ENCODE peak calls at places on chromosomes 4 and X, in five cellular contexts. K is cardiac muscle cell, N is cardiac fibroblast, R is H7, M is GM12864. T is an unnamed sample.

GRCh38 chr4:152172146-152172545 is 363.7 kb downstream of the FBXW7 start:
- DNase-seq in R (no peak), K (no peak), M (no peak), N (no peak), T (no peak)

GRCh38 chrX:119477812-119478232 is 9.6 kb downstream of the SLC25A5 start:
- DNase-seq in R (no peak), N (peak), K (no peak), M (no peak), T (no peak)

GRCh38 chr4:10183462-10183861 is 66.9 kb upstream of the WDR1 start:
- DNase-seq in K (no peak), R (no peak), N (no peak), M (no peak), T (no peak)

GRCh38 chrX:112636951-112637541 is 42.7 kb downstream of the LHFPL1 start:
- DNase-seq in M (no peak), N (peak), R (no peak), K (no peak), T (no peak)

GRCh38 chr4:52051615-52052474 is 741 bp downstream of the SPATA18 start:
- DNase-seq in N (peak), K (peak), M (no peak), R (peak), T (no peak)

GRCh38 chrX:71615056-71615455 is 3.3 kb downstream of the CXCR3 start:
- DNase-seq in K (no peak), N (no peak), R (no peak), M (no peak), T (no peak)

GRCh38 chrX:9885150-9885549 is 82.0 kb upstream of the CLDN34 start:
- DNase-seq in M (peak), N (peak), R (peak), K (peak), T (peak)

GRCh38 chr4:8441499-8442091 is 1.0 kb downstream of the TRMT44 start:
- DNase-seq in R (no peak), K (no peak), M (no peak), N (no peak), T (no peak)

GRCh38 chrX:3712870-3713224 is 602 bp downstream of the PRKX start:
- DNase-seq in N (no peak), M (no peak), K (no peak), R (no peak), T (no peak)

GRCh38 chr4:86092684-86093083 is 267.2 kb downstream of the MAPK10 start:
- DNase-seq in N (peak), K (no peak), R (no peak), M (no peak), T (no peak)

GRCh38 chr4:108135549-108136209 is 33.1 kb downstream of the LEF1 start:
- DNase-seq in N (no peak), K (no peak), M (no peak), R (peak), T (no peak)

GRCh38 chrX:151596282-151596681 is 32.8 kb downstream of the PASD1 start:
- DNase-seq in K (no peak), N (no peak), R (no peak), M (no peak), T (no peak)

GRCh38 chr4:176274441-176274840 is 5.4 kb upstream of the ASB5 start:
- DNase-seq in R (no peak), N (peak), M (no peak), K (no peak), T (no peak)

GRCh38 chrX:119541188-119541587 is 24.0 kb downstream of the STEEP1 start:
- DNase-seq in K (no peak), R (no peak), M (no peak), N (peak), T (no peak)

GRCh38 chrX:140343226-140343873 is 161.5 kb downstream of the SOX3 start:
- DNase-seq in K (no peak), M (no peak), R (no peak), N (no peak), T (no peak)

GRCh38 chr4:102675142-102675541 is 85.6 kb downstream of the MANBA start:
- DNase-seq in N (peak), R (no peak), K (peak), M (no peak), T (no peak)

GRCh38 chr4:88991746-88992145 is 65.2 kb downstream of the FAM13A start:
- DNase-seq in N (no peak), M (no peak), K (no peak), R (no peak), T (no peak)

GRCh38 chr4:153468587-153468986 is 2.4 kb downstream of the TMEM131L start:
- DNase-seq in K (no peak), R (no peak), M (no peak), N (no peak), T (no peak)

GRCh38 chr4:131531087-131531486 is 1618.0 kb upstream of the PCDH10 start:
- DNase-seq in R (no peak), N (no peak), M (no peak), K (no peak), T (no peak)

GRCh38 chrX:15158736-15159406 is 111.0 kb downstream of the ASB9 start:
- DNase-seq in M (no peak), K (no peak), R (no peak), N (no peak), T (peak)

GRCh38 chrX:45803383-45803921 is 602.8 kb upstream of the DIPK2B start:
- DNase-seq in N (peak), K (no peak), R (no peak), M (no peak), T (no peak)

GRCh38 chrX:29890004-29890403 is 325.4 kb upstream of the MAGEB2 start:
- DNase-seq in K (no peak), R (no peak), N (no peak), M (no peak), T (no peak)

GRCh38 chr4:154714339-154715040 is 29.3 kb upstream of the LRAT start:
- DNase-seq in N (no peak), R (no peak), K (peak), M (no peak), T (no peak)

GRCh38 chrX:30610050-30610449 is 32.5 kb upstream of the TASL start:
- DNase-seq in N (no peak), M (no peak), K (no peak), R (no peak), T (no peak)

GRCh38 chrX:123339201-123339905 is 155.3 kb downstream of the GRIA3 start:
- DNase-seq in R (no peak), K (no peak), N (peak), M (no peak), T (no peak)

GRCh38 chrX:115650916-115651315 is 89.9 kb downstream of the PLS3 start:
- DNase-seq in N (peak), K (peak), R (peak), M (peak), T (no peak)

DNA sequence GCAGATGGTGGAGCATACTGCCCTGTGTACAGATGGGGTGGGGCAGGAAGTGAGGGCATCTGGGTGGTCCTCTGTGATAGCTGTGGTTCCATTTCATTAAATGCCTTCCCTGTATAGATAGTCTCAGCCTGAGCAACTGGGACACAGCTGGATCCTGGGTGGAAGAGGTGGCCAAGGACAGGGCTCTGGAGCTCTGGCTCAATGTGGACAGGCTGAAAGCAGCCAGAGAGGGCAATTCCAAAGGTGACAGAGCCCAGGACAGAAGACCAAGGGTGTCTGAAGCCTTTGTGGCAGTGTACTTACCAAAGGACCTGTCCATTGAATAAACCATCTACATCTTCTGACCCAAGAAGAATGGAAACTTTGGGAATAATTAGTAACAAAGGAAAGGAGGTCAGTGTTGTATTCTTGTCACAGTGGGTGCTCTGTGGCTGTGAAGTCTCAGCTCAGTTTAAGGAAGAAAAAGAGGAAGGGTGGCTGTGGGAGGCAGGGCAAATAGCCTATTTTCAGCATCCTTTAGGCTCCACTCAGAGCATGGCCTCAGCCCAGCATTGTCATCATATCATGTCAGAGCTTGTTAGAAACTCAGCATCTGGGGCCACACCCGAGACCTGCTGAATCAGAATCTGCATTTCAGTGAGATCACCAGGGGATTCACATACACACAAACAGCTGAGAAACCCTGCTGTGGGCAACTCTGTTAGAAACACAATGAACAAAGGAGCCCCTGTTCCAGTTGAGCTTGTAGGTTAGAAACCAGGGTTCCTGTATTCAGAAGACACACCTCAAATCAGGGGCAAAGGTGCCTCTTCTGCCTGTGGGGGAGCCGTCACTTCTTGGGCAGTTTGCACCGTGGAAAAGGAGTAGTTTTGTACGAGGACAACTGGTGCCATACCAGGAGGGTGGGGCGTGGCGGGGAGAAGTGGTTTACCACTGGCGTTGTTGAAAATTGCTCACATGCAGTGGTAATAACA is 168.6 kb downstream of the PTTG2 start:
- DNase-seq in M (peak), R (peak), K (no peak), N (peak), T (peak)
- H3K4me3 ChIP-seq in M (no peak), R (no peak), K (no peak), N (no peak), T (no peak)

DNA sequence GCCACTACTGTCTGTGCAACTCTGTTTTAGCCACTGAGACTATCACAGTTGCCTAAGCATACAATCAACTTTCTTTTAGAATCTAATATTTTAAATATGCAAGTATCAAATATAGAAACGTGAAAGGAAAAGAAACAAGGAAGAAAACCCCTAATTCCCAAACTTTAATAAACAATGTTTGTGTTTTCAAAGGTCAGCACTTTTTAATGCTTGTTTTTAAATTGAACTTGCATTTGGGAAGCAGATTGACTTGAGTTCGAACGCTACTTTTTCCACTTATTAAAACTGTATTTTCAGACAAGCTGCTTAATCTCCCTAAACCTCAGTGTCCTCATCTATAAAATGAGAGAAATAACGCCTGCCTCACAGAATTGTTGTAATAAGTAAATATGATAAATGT is 185.8 kb upstream of the GPC4 start:
- DNase-seq in M (no peak), N (no peak), K (no peak), R (no peak), T (no peak)
- H3K4me3 ChIP-seq in M (no peak), N (no peak), K (no peak), R (no peak), T (no peak)

GRCh38 chr4:15755781-15756180 is 22.3 kb upstream of the CD38 start:
- DNase-seq in M (no peak), K (no peak), R (no peak), N (no peak), T (no peak)

GRCh38 chr4:15754323-15754722 is 23.8 kb upstream of the CD38 start:
- DNase-seq in K (no peak), N (peak), M (no peak), R (no peak), T (peak)

GRCh38 chr4:15755321-15755750 is 22.8 kb upstream of the CD38 start:
- DNase-seq in R (no peak), K (no peak), M (no peak), N (peak), T (no peak)

GRCh38 chr4:15756361-15756861 is 21.7 kb upstream of the CD38 start:
- DNase-seq in K (no peak), N (peak), R (no peak), M (no peak), T (peak)

DNA sequence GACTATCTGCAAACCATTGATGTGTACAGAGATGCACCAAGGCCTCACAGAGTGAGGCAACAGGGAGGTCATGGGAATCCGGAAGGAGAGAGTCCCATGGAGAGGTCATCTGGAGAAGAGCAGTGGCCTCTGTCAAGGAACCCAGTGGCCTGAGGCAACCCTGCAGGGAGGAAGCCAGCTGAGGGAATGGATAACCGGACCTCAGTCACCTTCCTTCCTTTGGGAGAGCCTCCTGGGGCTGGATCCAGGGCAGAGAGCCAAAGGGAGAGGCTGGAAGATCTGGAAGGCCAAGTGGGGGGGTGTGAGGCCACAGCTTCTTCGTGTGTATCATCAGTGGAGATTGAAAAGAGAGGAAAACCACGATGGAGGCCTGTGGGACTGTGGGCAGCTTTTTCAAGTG is 24.3 kb upstream of the CD38 start:
- DNase-seq in R (no peak), N (no peak), K (no peak), M (no peak), T (no peak)
- H3K4me3 ChIP-seq in R (no peak), N (no peak), K (no peak), M (no peak), T (no peak)

GRCh38 chr4:7101692-7102515 is 34.0 kb upstream of the GRPEL1 start:
- DNase-seq in N (peak), M (no peak), R (peak), K (peak), T (peak)

GRCh38 chr4:7104366-7105031 is 36.6 kb upstream of the GRPEL1 start:
- DNase-seq in N (no peak), R (peak), M (no peak), K (no peak), T (no peak)

GRCh38 chr4:7103031-7103598 is 35.3 kb upstream of the GRPEL1 start:
- DNase-seq in M (peak), R (peak), K (peak), N (peak), T (peak)

GRCh38 chr4:7105261-7105660 is 37.4 kb upstream of the GRPEL1 start:
- DNase-seq in R (no peak), M (no peak), N (peak), K (no peak), T (no peak)

DNA sequence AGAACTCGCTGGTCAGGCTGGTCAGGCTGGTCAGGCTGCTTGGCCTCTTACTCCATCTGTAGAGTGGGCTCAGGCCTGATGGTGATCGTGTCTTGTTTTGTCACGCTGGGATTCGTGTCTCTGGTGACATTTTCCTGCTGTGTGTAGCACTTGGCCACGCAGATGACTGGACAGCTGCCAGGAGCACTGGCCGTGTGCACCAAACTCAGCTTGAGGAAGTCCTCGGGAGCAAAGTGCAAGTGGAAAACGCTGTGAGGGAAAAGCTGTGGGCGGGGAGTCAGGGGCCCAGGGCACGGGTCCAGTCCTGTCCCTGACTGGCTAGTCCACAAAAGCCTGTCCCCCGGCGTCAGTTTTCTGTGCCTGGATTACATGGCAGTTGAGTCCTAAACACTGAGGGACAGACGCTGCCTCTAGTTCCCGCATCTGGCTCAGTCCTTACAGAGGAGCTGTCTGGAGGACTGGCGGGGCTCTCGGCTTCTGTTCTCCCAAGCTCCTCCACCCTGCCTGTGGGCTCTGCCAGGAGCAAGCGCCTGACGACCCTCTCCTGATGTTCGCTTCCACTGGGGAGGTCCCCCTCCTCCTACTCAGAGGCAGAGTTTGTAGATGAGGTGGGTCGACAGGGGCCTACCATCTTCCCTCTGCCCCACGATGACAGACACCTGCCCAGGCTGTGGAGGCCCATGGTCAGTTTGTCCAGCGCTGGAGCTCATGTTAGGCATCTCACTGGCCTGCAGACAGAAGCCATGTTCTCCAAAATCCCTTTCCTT is 35.9 kb upstream of the GRPEL1 start:
- DNase-seq in M (no peak), R (peak), N (no peak), K (peak), T (no peak)
- H3K4me3 ChIP-seq in M (no peak), R (peak), N (peak), K (no peak), T (peak)

DNA sequence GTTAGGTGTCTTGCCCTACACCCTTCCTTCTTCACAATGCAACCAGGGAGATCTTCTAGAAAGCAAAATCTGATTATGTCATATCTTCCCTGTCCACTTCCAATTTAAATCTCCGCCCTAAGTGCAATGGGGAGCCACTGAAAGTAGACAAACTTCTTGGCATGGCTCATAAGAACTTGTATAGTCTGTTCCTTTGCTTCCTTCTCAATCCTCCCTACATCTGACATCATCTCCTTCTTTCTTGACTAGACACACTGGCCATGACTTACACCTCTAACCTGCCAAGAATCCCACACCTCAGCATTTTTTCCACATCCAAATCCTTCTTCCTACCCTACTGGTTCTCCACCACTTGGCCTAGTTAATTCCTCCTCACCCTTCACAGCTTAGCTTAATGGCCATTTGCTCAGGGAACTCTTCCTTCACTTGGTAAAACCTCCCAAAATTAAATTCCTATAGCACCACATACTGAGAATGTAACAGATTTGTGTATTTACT is 55.1 kb downstream of the NCAPG start:
- DNase-seq in M (no peak), R (no peak), K (no peak), N (no peak), T (no peak)
- H3K4me3 ChIP-seq in M (no peak), R (no peak), K (no peak), N (no peak), T (no peak)

GRCh38 chrX:153968754-153969124 is 2.9 kb downstream of the HCFC1 start:
- DNase-seq in R (peak), K (peak), M (no peak), N (no peak), T (no peak)
- H3K4me3 ChIP-seq in R (peak), K (peak), M (peak), N (peak), T (peak)

GRCh38 chr4:2689825-2690700 is 66.1 kb downstream of the TNIP2 start:
- DNase-seq in R (no peak), K (no peak), M (no peak), N (peak), T (no peak)

GRCh38 chr4:2689114-2689513 is 67.0 kb downstream of the TNIP2 start:
- DNase-seq in R (no peak), M (no peak), N (no peak), K (no peak), T (no peak)

GRCh38 chr4:2686379-2687265 is 69.5 kb downstream of the TNIP2 start:
- DNase-seq in N (no peak), R (no peak), K (no peak), M (no peak), T (no peak)

GRCh38 chr4:2688281-2688680 is 67.9 kb downstream of the TNIP2 start:
- DNase-seq in N (no peak), K (no peak), R (no peak), M (no peak), T (no peak)

GRCh38 chr4:2688697-2689096 is 67.4 kb downstream of the TNIP2 start:
- DNase-seq in R (no peak), K (no peak), N (no peak), M (no peak), T (no peak)
- H3K4me3 ChIP-seq in R (no peak), K (no peak), N (no peak), M (no peak), T (no peak)

T was measured in naive thymus-derived CD4-positive, alpha-beta T cell.